ENCODE peak calls at places on chromosomes 7 and 10, in seven cellular contexts. One of them, this sample, is unnamed.

GRCh38 chr7:135761751-135762488 is 13.3 kb upstream of the FAM180A start:
- DNase-seq in transverse colon: no peak
- DNase-seq in sigmoid colon: no peak
- DNase-seq in HCT116: no peak
- DNase-seq in right lobe of liver: no peak
- DNase-seq in stomach: no peak
- DNase-seq in IMR-90: peak; percentile 59
- DNase-seq in this sample: no peak

GRCh38 chr10:59825932-59826331 is 72.7 kb upstream of the MRLN start:
- DNase-seq in transverse colon: no peak
- DNase-seq in sigmoid colon: no peak
- DNase-seq in HCT116: no peak
- DNase-seq in right lobe of liver: no peak
- DNase-seq in stomach: no peak
- DNase-seq in IMR-90: no peak
- DNase-seq in this sample: no peak

GRCh38 chr10:63071145-63071544 is 62.0 kb upstream of the NRBF2 start:
- DNase-seq in transverse colon: peak; percentile 13
- DNase-seq in sigmoid colon: no peak
- DNase-seq in HCT116: no peak
- DNase-seq in right lobe of liver: no peak
- DNase-seq in stomach: peak; percentile 33
- DNase-seq in IMR-90: no peak
- DNase-seq in this sample: peak; percentile 76

GRCh38 chr7:481219-481930 is 38.3 kb downstream of the PDGFA start:
- DNase-seq in transverse colon: no peak
- DNase-seq in sigmoid colon: peak; percentile 41
- DNase-seq in HCT116: no peak
- DNase-seq in right lobe of liver: peak; percentile 25
- DNase-seq in stomach: peak; percentile 20
- DNase-seq in IMR-90: no peak
- DNase-seq in this sample: no peak

GRCh38 chr7:150897502-150898474 is 45.5 kb downstream of the AOC1 start:
- DNase-seq in transverse colon: peak; percentile 37
- DNase-seq in sigmoid colon: no peak
- DNase-seq in HCT116: no peak
- DNase-seq in right lobe of liver: no peak
- DNase-seq in stomach: no peak
- DNase-seq in IMR-90: no peak
- DNase-seq in this sample: no peak

GRCh38 chr10:69851306-69851705 is 49.6 kb downstream of the COL13A1 start:
- DNase-seq in transverse colon: no peak
- DNase-seq in sigmoid colon: no peak
- DNase-seq in HCT116: no peak
- DNase-seq in right lobe of liver: no peak
- DNase-seq in stomach: no peak
- DNase-seq in IMR-90: no peak
- DNase-seq in this sample: no peak

GRCh38 chr7:107573537-107573936 is 6.5 kb upstream of the BCAP29 start:
- DNase-seq in transverse colon: no peak
- DNase-seq in sigmoid colon: no peak
- DNase-seq in HCT116: no peak
- DNase-seq in right lobe of liver: no peak
- DNase-seq in stomach: no peak
- DNase-seq in IMR-90: no peak
- DNase-seq in this sample: no peak

GRCh38 chr10:103493911-103494877 is 689 bp downstream of the NEURL1 start:
- DNase-seq in transverse colon: no peak
- DNase-seq in sigmoid colon: no peak
- DNase-seq in HCT116: no peak
- DNase-seq in right lobe of liver: no peak
- DNase-seq in stomach: no peak
- DNase-seq in IMR-90: no peak
- DNase-seq in this sample: no peak

GRCh38 chr7:144818516-144818915 is 17.3 kb downstream of the TPK1 start:
- DNase-seq in transverse colon: no peak
- DNase-seq in sigmoid colon: no peak
- DNase-seq in HCT116: no peak
- DNase-seq in right lobe of liver: no peak
- DNase-seq in stomach: no peak
- DNase-seq in IMR-90: no peak
- DNase-seq in this sample: no peak

GRCh38 chr7:129149546-129149945 is 5.0 kb downstream of the TSPAN33 start:
- DNase-seq in transverse colon: no peak
- DNase-seq in sigmoid colon: no peak
- DNase-seq in HCT116: no peak
- DNase-seq in right lobe of liver: no peak
- DNase-seq in stomach: no peak
- DNase-seq in IMR-90: no peak
- DNase-seq in this sample: no peak

GRCh38 chr7:112646787-112647186 is 143.4 kb downstream of the TMEM168 start:
- DNase-seq in transverse colon: no peak
- DNase-seq in sigmoid colon: no peak
- DNase-seq in HCT116: no peak
- DNase-seq in right lobe of liver: no peak
- DNase-seq in stomach: no peak
- DNase-seq in IMR-90: no peak
- DNase-seq in this sample: no peak

GRCh38 chr10:29136401-29136800 is 152.5 kb upstream of the LYZL1 start:
- DNase-seq in transverse colon: no peak
- DNase-seq in sigmoid colon: no peak
- DNase-seq in HCT116: no peak
- DNase-seq in right lobe of liver: no peak
- DNase-seq in stomach: no peak
- DNase-seq in IMR-90: peak; percentile 61
- DNase-seq in this sample: no peak

GRCh38 chr10:84541289-84541637 is 212.9 kb downstream of the CCSER2 start:
- DNase-seq in transverse colon: no peak
- DNase-seq in sigmoid colon: no peak
- DNase-seq in HCT116: no peak
- DNase-seq in right lobe of liver: no peak
- DNase-seq in stomach: no peak
- DNase-seq in IMR-90: no peak
- DNase-seq in this sample: no peak

GRCh38 chr7:115654384-115655181 is 376.0 kb downstream of the TFEC start:
- DNase-seq in transverse colon: no peak
- DNase-seq in sigmoid colon: no peak
- DNase-seq in HCT116: no peak
- DNase-seq in right lobe of liver: no peak
- DNase-seq in stomach: no peak
- DNase-seq in IMR-90: peak; percentile 59
- DNase-seq in this sample: no peak

GRCh38 chr7:159007308-159008054 is 137.2 kb downstream of the VIPR2 start:
- DNase-seq in transverse colon: no peak
- DNase-seq in sigmoid colon: peak; percentile 32
- DNase-seq in HCT116: no peak
- DNase-seq in right lobe of liver: no peak
- DNase-seq in stomach: no peak
- DNase-seq in IMR-90: no peak
- DNase-seq in this sample: no peak

GRCh38 chr7:139035588-139036353 is at the start of gene ZC3HAV1L:
- DNase-seq in transverse colon: peak; percentile 46
- DNase-seq in sigmoid colon: peak; percentile 77
- DNase-seq in HCT116: peak; percentile 27
- DNase-seq in right lobe of liver: peak; percentile 48
- DNase-seq in stomach: peak; percentile 60
- DNase-seq in IMR-90: peak; percentile 63
- DNase-seq in this sample: peak; percentile 92

GRCh38 chr7:94297397-94297838 is 97.3 kb upstream of the COL1A2 start:
- DNase-seq in transverse colon: peak; percentile 48
- DNase-seq in sigmoid colon: peak; percentile 93
- DNase-seq in HCT116: no peak
- DNase-seq in right lobe of liver: no peak
- DNase-seq in stomach: peak; percentile 32
- DNase-seq in IMR-90: peak; percentile 98
- DNase-seq in this sample: no peak

GRCh38 chr7:154409703-154410311 is 357.6 kb downstream of the DPP6 start:
- DNase-seq in transverse colon: no peak
- DNase-seq in sigmoid colon: no peak
- DNase-seq in HCT116: no peak
- DNase-seq in right lobe of liver: no peak
- DNase-seq in stomach: no peak
- DNase-seq in IMR-90: no peak
- DNase-seq in this sample: no peak

GRCh38 chr10:87842776-87843497 is 20.4 kb downstream of the KLLN start:
- DNase-seq in transverse colon: no peak
- DNase-seq in sigmoid colon: no peak
- DNase-seq in HCT116: no peak
- DNase-seq in right lobe of liver: no peak
- DNase-seq in stomach: no peak
- DNase-seq in IMR-90: peak; percentile 84
- DNase-seq in this sample: no peak

GRCh38 chr7:105723582-105723981 is 142.3 kb upstream of the EFCAB10 start:
- DNase-seq in transverse colon: no peak
- DNase-seq in sigmoid colon: no peak
- DNase-seq in HCT116: no peak
- DNase-seq in right lobe of liver: no peak
- DNase-seq in stomach: no peak
- DNase-seq in IMR-90: no peak
- DNase-seq in this sample: no peak

GRCh38 chr7:155456772-155457543 is 971 bp upstream of the EN2 start:
- DNase-seq in transverse colon: peak; percentile 56
- DNase-seq in sigmoid colon: peak; percentile 79
- DNase-seq in HCT116: no peak
- DNase-seq in right lobe of liver: peak; percentile 66
- DNase-seq in stomach: peak; percentile 42
- DNase-seq in IMR-90: peak; percentile 31
- DNase-seq in this sample: peak; percentile 28

GRCh38 chr7:139242741-139243281 is 11.8 kb downstream of the UBN2 start:
- DNase-seq in transverse colon: no peak
- DNase-seq in sigmoid colon: no peak
- DNase-seq in HCT116: no peak
- DNase-seq in right lobe of liver: no peak
- DNase-seq in stomach: no peak
- DNase-seq in IMR-90: peak; percentile 71
- DNase-seq in this sample: no peak

GRCh38 chr10:86310702-86311101 is 55.9 kb downstream of the GRID1 start:
- DNase-seq in transverse colon: no peak
- DNase-seq in sigmoid colon: no peak
- DNase-seq in HCT116: no peak
- DNase-seq in right lobe of liver: peak; percentile 5
- DNase-seq in stomach: no peak
- DNase-seq in IMR-90: no peak
- DNase-seq in this sample: peak; percentile 1

GRCh38 chr10:37975407-37975991 is 948 bp downstream of the ZNF25 start:
- DNase-seq in transverse colon: no peak
- DNase-seq in sigmoid colon: no peak
- DNase-seq in HCT116: no peak
- DNase-seq in right lobe of liver: no peak
- DNase-seq in stomach: no peak
- DNase-seq in IMR-90: peak; percentile 38
- DNase-seq in this sample: no peak

GRCh38 chr10:71157435-71157834 is 54.9 kb upstream of the UNC5B start:
- DNase-seq in transverse colon: no peak
- DNase-seq in sigmoid colon: no peak
- DNase-seq in HCT116: no peak
- DNase-seq in right lobe of liver: no peak
- DNase-seq in stomach: no peak
- DNase-seq in IMR-90: no peak
- DNase-seq in this sample: no peak

GRCh38 chr7:2197436-2198155 is 35.1 kb downstream of the MAD1L1 start:
- DNase-seq in transverse colon: no peak
- DNase-seq in sigmoid colon: no peak
- DNase-seq in HCT116: no peak
- DNase-seq in right lobe of liver: peak; percentile 29
- DNase-seq in stomach: peak; percentile 11
- DNase-seq in IMR-90: no peak
- DNase-seq in this sample: peak; percentile 68

GRCh38 chr7:2196381-2197378 is 36.1 kb downstream of the MAD1L1 start:
- DNase-seq in transverse colon: no peak
- DNase-seq in sigmoid colon: no peak
- DNase-seq in HCT116: no peak
- DNase-seq in right lobe of liver: peak; percentile 26
- DNase-seq in stomach: peak; percentile 23
- DNase-seq in IMR-90: no peak
- DNase-seq in this sample: peak; percentile 46

GRCh38 chr7:2193575-2194305 is 39.0 kb downstream of the MAD1L1 start:
- DNase-seq in transverse colon: no peak
- DNase-seq in sigmoid colon: no peak
- DNase-seq in HCT116: no peak
- DNase-seq in right lobe of liver: peak; percentile 28
- DNase-seq in stomach: peak; percentile 13
- DNase-seq in IMR-90: no peak
- DNase-seq in this sample: peak; percentile 19

GRCh38 chr7:2193120-2193519 is 39.6 kb downstream of the MAD1L1 start:
- DNase-seq in transverse colon: no peak
- DNase-seq in sigmoid colon: no peak
- DNase-seq in HCT116: no peak
- DNase-seq in right lobe of liver: peak; percentile 40
- DNase-seq in stomach: peak; percentile 29
- DNase-seq in IMR-90: no peak
- DNase-seq in this sample: no peak

GRCh38 chr7:2195403-2196246 is 37.1 kb downstream of the MAD1L1 start:
- DNase-seq in transverse colon: no peak
- DNase-seq in sigmoid colon: no peak
- DNase-seq in HCT116: no peak
- DNase-seq in right lobe of liver: peak; percentile 25
- DNase-seq in stomach: peak; percentile 60
- DNase-seq in IMR-90: no peak
- DNase-seq in this sample: no peak
- TF ChIP-seq POLR2A in transverse colon: no peak
- TF ChIP-seq POLR2A in sigmoid colon: no peak
- TF ChIP-seq POLR2A in HCT116: no peak
- TF ChIP-seq POLR2A in right lobe of liver: no peak
- TF ChIP-seq POLR2A in stomach: no peak
- TF ChIP-seq POLR2A in IMR-90: no peak
- TF ChIP-seq POLR2A in this sample: no peak

DNA sequence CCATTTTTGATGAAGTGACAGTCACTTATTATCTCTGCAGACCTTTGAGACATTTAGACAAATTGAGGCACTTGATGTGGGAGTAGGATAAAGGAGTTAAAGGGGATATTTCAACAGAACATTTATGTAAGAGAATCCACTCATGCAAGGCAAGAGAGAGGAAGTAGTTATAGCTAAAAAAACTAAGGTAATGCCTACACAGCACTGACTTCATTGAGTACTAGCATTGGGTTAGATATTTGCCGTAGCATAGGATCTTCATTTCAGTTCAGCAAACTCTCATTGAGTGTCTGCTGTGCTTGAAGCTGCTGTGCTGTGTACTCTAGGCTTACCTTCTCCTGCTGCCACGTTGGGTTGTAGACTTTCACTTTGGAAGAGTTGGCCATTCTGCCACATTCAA is 10.5 kb upstream of the ENTPD1 start:
- DNase-seq in transverse colon: no peak
- DNase-seq in sigmoid colon: no peak
- DNase-seq in HCT116: no peak
- DNase-seq in right lobe of liver: no peak
- DNase-seq in stomach: no peak
- DNase-seq in IMR-90: no peak
- DNase-seq in this sample: no peak
- TF ChIP-seq POLR2A in transverse colon: no peak
- TF ChIP-seq POLR2A in sigmoid colon: no peak
- TF ChIP-seq POLR2A in HCT116: no peak
- TF ChIP-seq POLR2A in right lobe of liver: no peak
- TF ChIP-seq POLR2A in stomach: no peak
- TF ChIP-seq POLR2A in IMR-90: no peak
- TF ChIP-seq POLR2A in this sample: no peak

GRCh38 chr10:17585001-17585400 is 32.2 kb downstream of the HACD1 start:
- DNase-seq in transverse colon: no peak
- DNase-seq in sigmoid colon: no peak
- DNase-seq in HCT116: no peak
- DNase-seq in right lobe of liver: no peak
- DNase-seq in stomach: no peak
- DNase-seq in IMR-90: no peak
- DNase-seq in this sample: no peak
- TF ChIP-seq POLR2A in transverse colon: no peak
- TF ChIP-seq POLR2A in sigmoid colon: no peak
- TF ChIP-seq POLR2A in HCT116: no peak
- TF ChIP-seq POLR2A in right lobe of liver: no peak
- TF ChIP-seq POLR2A in stomach: no peak
- TF ChIP-seq POLR2A in IMR-90: no peak
- TF ChIP-seq POLR2A in this sample: no peak

GRCh38 chr10:72275351-72276012 is 1.8 kb downstream of the DDIT4 start:
- DNase-seq in transverse colon: peak; percentile 46
- DNase-seq in sigmoid colon: no peak
- DNase-seq in HCT116: no peak
- DNase-seq in right lobe of liver: peak; percentile 67
- DNase-seq in stomach: no peak
- DNase-seq in IMR-90: peak; percentile 34
- DNase-seq in this sample: peak; percentile 77
- TF ChIP-seq POLR2A in transverse colon: no peak
- TF ChIP-seq POLR2A in sigmoid colon: no peak
- TF ChIP-seq POLR2A in HCT116: no peak
- TF ChIP-seq POLR2A in right lobe of liver: no peak
- TF ChIP-seq POLR2A in stomach: peak; percentile 10
- TF ChIP-seq POLR2A in IMR-90: no peak
- TF ChIP-seq POLR2A in this sample: no peak

This sample was measured in upper lobe of left lung.